ENCODE peak calls at places on chromosomes 7 and 10, in ten cellular contexts. Q, Z, C, T, E, I, P, O, W and H are unnamed samples.

GRCh38 chr10:31134303-31134928 is 102.8 kb upstream of the ZNF438 start:
- DNase-seq in T (no peak), C (peak), P (peak), Q (peak), E (no peak), O (no peak), W (no peak), Z (no peak), I (no peak), H (no peak)

GRCh38 chr10:97355571-97355975 is 21.0 kb upstream of the FRAT2 start:
- DNase-seq in T (no peak), W (no peak), I (no peak), O (peak), Z (peak), E (no peak), C (no peak), P (no peak), Q (no peak), H (no peak)

GRCh38 chr7:130695840-130696239 is 9.5 kb upstream of the TSGA13 start:
- DNase-seq in Z (no peak), I (peak), C (peak), W (peak), P (no peak), Q (no peak), T (no peak), O (no peak), E (no peak), H (no peak)

GRCh38 chr10:126905776-126906703 is 812 bp downstream of the DOCK1 start:
- DNase-seq in E (peak), Q (peak), C (peak), O (no peak), Z (no peak), P (no peak), T (no peak), I (peak), W (no peak), H (no peak)

GRCh38 chr7:41696323-41696916 is 6.5 kb downstream of the INHBA start:
- DNase-seq in E (no peak), P (no peak), W (peak), T (peak), O (no peak), I (peak), C (peak), Q (peak), Z (no peak), H (peak)

GRCh38 chr7:90621130-90621891 is 25.2 kb downstream of the CDK14 start:
- DNase-seq in C (no peak), P (no peak), I (no peak), T (no peak), Z (no peak), Q (no peak), E (no peak), W (no peak), O (no peak), H (no peak)

GRCh38 chr7:7972128-7972527 is 3.5 kb downstream of the GLCCI1 start:
- DNase-seq in P (no peak), Q (no peak), E (no peak), Z (no peak), W (no peak), O (no peak), T (no peak), C (peak), I (no peak), H (no peak)

GRCh38 chr7:46725838-46726237 is 804.8 kb upstream of the IGFBP3 start:
- DNase-seq in P (no peak), W (no peak), Q (no peak), O (no peak), I (no peak), Z (no peak), T (no peak), E (no peak), C (peak), H (no peak)

GRCh38 chr7:66296001-66296521 is 90.9 kb downstream of the TPST1 start:
- DNase-seq in I (no peak), E (no peak), C (peak), Z (no peak), W (peak), Q (no peak), O (no peak), P (no peak), T (no peak), H (peak)

GRCh38 chr7:130867039-130867438 is 133.0 kb upstream of the KLF14 start:
- DNase-seq in W (no peak), P (no peak), Q (no peak), I (no peak), T (no peak), O (no peak), Z (no peak), C (no peak), E (no peak), H (no peak)

GRCh38 chr10:47404446-47404845 is 20.4 kb upstream of the ZNF488 start:
- DNase-seq in E (no peak), T (no peak), Q (no peak), W (no peak), I (no peak), P (no peak), Z (no peak), C (no peak), O (no peak), H (no peak)

GRCh38 chr7:105493928-105494325 is 28.1 kb downstream of the PUS7 start:
- DNase-seq in W (peak), Z (no peak), T (no peak), C (peak), E (no peak), O (no peak), P (no peak), Q (no peak), I (peak), H (peak)

GRCh38 chr10:71878327-71879034 is 27.4 kb upstream of the PSAP start:
- DNase-seq in C (no peak), O (peak), T (peak), I (no peak), Z (no peak), E (no peak), W (no peak), Q (no peak), P (no peak), H (no peak)

GRCh38 chr7:45435846-45436245 is 138.3 kb upstream of the ADCY1 start:
- DNase-seq in E (no peak), Q (no peak), P (no peak), W (peak), Z (no peak), T (no peak), C (peak), O (no peak), I (no peak), H (peak)

GRCh38 chr10:130137077-130137448 is 872 bp downstream of the GLRX3 start:
- DNase-seq in O (no peak), C (peak), W (no peak), P (no peak), E (no peak), T (no peak), Z (no peak), I (no peak), Q (no peak), H (peak)

GRCh38 chr10:118259288-118259906 is 82.7 kb downstream of the FAM204A start:
- DNase-seq in Z (no peak), T (peak), I (no peak), E (no peak), P (no peak), W (no peak), O (peak), C (peak), Q (peak), H (no peak)

GRCh38 chr10:72524489-72524888 is 101.4 kb downstream of the MICU1 start:
- DNase-seq in T (no peak), P (no peak), W (no peak), E (no peak), O (no peak), Z (no peak), I (no peak), Q (no peak), C (no peak), H (no peak)

GRCh38 chr7:131381069-131381838 is 53.6 kb downstream of the MKLN1 start:
- DNase-seq in C (peak), Z (no peak), E (no peak), I (no peak), O (no peak), W (no peak), Q (no peak), T (no peak), P (no peak), H (no peak)

GRCh38 chr7:73842248-73842895 is at the start of gene METTL27:
- DNase-seq in Z (peak), P (peak), Q (peak), T (peak), W (peak), I (peak), C (peak), E (peak), O (peak), H (no peak)

GRCh38 chr10:43043773-43044394 is 33.0 kb upstream of the RET start:
- DNase-seq in Q (peak), O (no peak), E (peak), W (no peak), P (no peak), C (no peak), T (no peak), Z (no peak), I (no peak), H (no peak)

GRCh38 chr7:30931927-30932540 is 20.4 kb downstream of the AQP1 start:
- DNase-seq in W (no peak), I (no peak), Q (no peak), T (no peak), P (no peak), E (peak), Z (no peak), C (no peak), O (no peak), H (no peak)

GRCh38 chr10:128156999-128157755 is 31.0 kb upstream of the MKI67 start:
- DNase-seq in E (no peak), C (no peak), W (no peak), I (no peak), P (no peak), T (no peak), Z (no peak), Q (no peak), O (no peak), H (no peak)

GRCh38 chr7:50940621-50941020 is 157.9 kb upstream of the GRB10 start:
- DNase-seq in Z (no peak), T (no peak), Q (no peak), E (no peak), C (no peak), I (no peak), O (no peak), P (no peak), W (no peak), H (peak)

GRCh38 chr7:832292-832967 is at the start of gene SUN1:
- DNase-seq in P (peak), I (peak), E (no peak), Q (no peak), Z (peak), O (peak), C (peak), W (peak), T (no peak), H (peak)

GRCh38 chr10:114320249-114321116 is 81.4 kb downstream of the VWA2 start:
- DNase-seq in E (no peak), W (no peak), T (no peak), C (no peak), I (no peak), Z (no peak), Q (no peak), O (no peak), P (no peak), H (no peak)

GRCh38 chr10:124127965-124128810 is 34.8 kb upstream of the CHST15 start:
- DNase-seq in Q (no peak), W (no peak), E (peak), P (no peak), Z (no peak), O (no peak), T (no peak), C (no peak), I (no peak), H (no peak)